ENCODE peak calls at places on chromosomes 6 and 20, in four cellular contexts. One of them, this sample, is unnamed.

GRCh38 chr6:165742047-165742446 is 79.0 kb upstream of the PDE10A start:
- DNase-seq in heart right ventricle: no peak
- DNase-seq in CD8-positive, alpha-beta memory T cell: no peak
- DNase-seq in hepatocyte: no peak
- DNase-seq in this sample: no peak

GRCh38 chr20:43955244-43956191 is 40.9 kb downstream of the TOX2 start:
- DNase-seq in CD8-positive, alpha-beta memory T cell: peak; percentile 27
- DNase-seq in hepatocyte: no peak
- DNase-seq in heart right ventricle: no peak
- DNase-seq in this sample: no peak

GRCh38 chr6:142474446-142475289 is 172.9 kb downstream of the ADGRG6 start:
- DNase-seq in hepatocyte: peak; percentile 82
- DNase-seq in CD8-positive, alpha-beta memory T cell: peak; percentile 37
- DNase-seq in heart right ventricle: no peak
- DNase-seq in this sample: peak; percentile 68

GRCh38 chr6:34378470-34378869 is 14.0 kb downstream of the NUDT3 start:
- DNase-seq in hepatocyte: no peak
- DNase-seq in CD8-positive, alpha-beta memory T cell: no peak
- DNase-seq in heart right ventricle: no peak
- DNase-seq in this sample: no peak

GRCh38 chr20:36228809-36229208 is 7.5 kb upstream of the AAR2 start:
- DNase-seq in heart right ventricle: no peak
- DNase-seq in CD8-positive, alpha-beta memory T cell: no peak
- DNase-seq in hepatocyte: no peak
- DNase-seq in this sample: no peak

GRCh38 chr20:7196481-7196880 is 429.0 kb downstream of the BMP2 start:
- DNase-seq in heart right ventricle: no peak
- DNase-seq in CD8-positive, alpha-beta memory T cell: no peak
- DNase-seq in hepatocyte: no peak
- DNase-seq in this sample: no peak

GRCh38 chr20:10578607-10579006 is 95.2 kb downstream of the JAG1 start:
- DNase-seq in heart right ventricle: no peak
- DNase-seq in hepatocyte: no peak
- DNase-seq in CD8-positive, alpha-beta memory T cell: no peak
- DNase-seq in this sample: no peak

GRCh38 chr20:58892932-58893224 is 40.4 kb downstream of the GNAS start:
- DNase-seq in hepatocyte: no peak
- DNase-seq in CD8-positive, alpha-beta memory T cell: no peak
- DNase-seq in heart right ventricle: no peak
- DNase-seq in this sample: no peak

GRCh38 chr6:93341900-93342613 is 77.3 kb downstream of the EPHA7 start:
- DNase-seq in CD8-positive, alpha-beta memory T cell: no peak
- DNase-seq in heart right ventricle: no peak
- DNase-seq in hepatocyte: no peak
- DNase-seq in this sample: no peak

GRCh38 chr6:33911488-33911887 is 107.7 kb upstream of the MLN start:
- DNase-seq in CD8-positive, alpha-beta memory T cell: no peak
- DNase-seq in heart right ventricle: no peak
- DNase-seq in hepatocyte: no peak
- DNase-seq in this sample: no peak

GRCh38 chr6:165574770-165575549 is 88.1 kb downstream of the PDE10A start:
- DNase-seq in heart right ventricle: no peak
- DNase-seq in CD8-positive, alpha-beta memory T cell: no peak
- DNase-seq in hepatocyte: no peak
- DNase-seq in this sample: no peak

GRCh38 chr6:25112207-25112874 is 166.8 kb upstream of the CARMIL1 start:
- DNase-seq in hepatocyte: no peak
- DNase-seq in heart right ventricle: no peak
- DNase-seq in CD8-positive, alpha-beta memory T cell: no peak
- DNase-seq in this sample: no peak

GRCh38 chr6:137848672-137849071 is 18.4 kb upstream of the TNFAIP3 start:
- DNase-seq in hepatocyte: no peak
- DNase-seq in heart right ventricle: no peak
- DNase-seq in CD8-positive, alpha-beta memory T cell: no peak
- DNase-seq in this sample: no peak

GRCh38 chr6:63573140-63573898 is 1.0 kb downstream of the LOC128125822 start:
- DNase-seq in hepatocyte: peak; percentile 83
- DNase-seq in heart right ventricle: peak; percentile 70
- DNase-seq in CD8-positive, alpha-beta memory T cell: peak; percentile 74
- DNase-seq in this sample: no peak

GRCh38 chr20:60867589-60867988 is 384.5 kb upstream of the CDH4 start:
- DNase-seq in hepatocyte: no peak
- DNase-seq in heart right ventricle: no peak
- DNase-seq in CD8-positive, alpha-beta memory T cell: no peak
- DNase-seq in this sample: no peak

GRCh38 chr6:38604700-38605099 is 35.0 kb downstream of the BTBD9 start:
- DNase-seq in heart right ventricle: no peak
- DNase-seq in CD8-positive, alpha-beta memory T cell: no peak
- DNase-seq in hepatocyte: no peak
- DNase-seq in this sample: no peak

GRCh38 chr6:38146021-38146657 is 326.6 kb downstream of the ZFAND3 start:
- DNase-seq in hepatocyte: no peak
- DNase-seq in CD8-positive, alpha-beta memory T cell: no peak
- DNase-seq in heart right ventricle: no peak
- DNase-seq in this sample: no peak

GRCh38 chr20:20366896-20367680 is 816 bp upstream of the INSM1 start:
- DNase-seq in hepatocyte: no peak
- DNase-seq in CD8-positive, alpha-beta memory T cell: no peak
- DNase-seq in heart right ventricle: no peak
- DNase-seq in this sample: no peak

GRCh38 chr6:70103798-70104197 is 199.1 kb downstream of the COL9A1 start:
- DNase-seq in heart right ventricle: no peak
- DNase-seq in CD8-positive, alpha-beta memory T cell: peak; percentile 1
- DNase-seq in hepatocyte: no peak
- DNase-seq in this sample: no peak

GRCh38 chr20:53943522-53944291 is 126.7 kb downstream of the BCAS1 start:
- DNase-seq in CD8-positive, alpha-beta memory T cell: peak; percentile 38
- DNase-seq in hepatocyte: no peak
- DNase-seq in heart right ventricle: peak; percentile 28
- DNase-seq in this sample: no peak

GRCh38 chr6:160934157-160934556 is 57.4 kb upstream of the MAP3K4 start:
- DNase-seq in heart right ventricle: no peak
- DNase-seq in CD8-positive, alpha-beta memory T cell: no peak
- DNase-seq in hepatocyte: no peak
- DNase-seq in this sample: no peak

GRCh38 chr6:4220619-4221018 is 85.2 kb upstream of the ECI2 start:
- DNase-seq in hepatocyte: no peak
- DNase-seq in heart right ventricle: no peak
- DNase-seq in CD8-positive, alpha-beta memory T cell: no peak
- DNase-seq in this sample: no peak

GRCh38 chr6:100458841-100459154 is 5.9 kb downstream of the SIM1 start:
- DNase-seq in CD8-positive, alpha-beta memory T cell: no peak
- DNase-seq in heart right ventricle: no peak
- DNase-seq in hepatocyte: no peak
- DNase-seq in this sample: no peak

GRCh38 chr6:55704421-55704820 is 125.4 kb upstream of the HMGCLL1 start:
- DNase-seq in heart right ventricle: no peak
- DNase-seq in CD8-positive, alpha-beta memory T cell: no peak
- DNase-seq in hepatocyte: no peak
- DNase-seq in this sample: no peak

GRCh38 chr6:151630991-151631655 is 137.3 kb downstream of the CCDC170 start:
- DNase-seq in CD8-positive, alpha-beta memory T cell: no peak
- DNase-seq in heart right ventricle: no peak
- DNase-seq in hepatocyte: peak; percentile 7
- DNase-seq in this sample: no peak

GRCh38 chr6:14278436-14278835 is 160.9 kb downstream of the CD83 start:
- DNase-seq in heart right ventricle: no peak
- DNase-seq in hepatocyte: no peak
- DNase-seq in CD8-positive, alpha-beta memory T cell: no peak
- DNase-seq in this sample: no peak

GRCh38 chr6:125294925-125295324 is 6.8 kb downstream of the HDDC2 start:
- DNase-seq in heart right ventricle: peak; percentile 37
- DNase-seq in hepatocyte: no peak
- DNase-seq in CD8-positive, alpha-beta memory T cell: no peak
- DNase-seq in this sample: no peak

GRCh38 chr20:50372770-50373088 is 137.5 kb upstream of the PTPN1 start:
- DNase-seq in hepatocyte: peak; percentile 45
- DNase-seq in CD8-positive, alpha-beta memory T cell: no peak
- DNase-seq in heart right ventricle: no peak
- DNase-seq in this sample: no peak

GRCh38 chr20:29408034-29408695 is 1849.3 kb upstream of the DEFB115 start:
- DNase-seq in heart right ventricle: no peak
- DNase-seq in CD8-positive, alpha-beta memory T cell: no peak
- DNase-seq in hepatocyte: peak; percentile 11
- DNase-seq in this sample: no peak

GRCh38 chr6:144797881-144798589 is 512.9 kb downstream of the UTRN start:
- DNase-seq in CD8-positive, alpha-beta memory T cell: no peak
- DNase-seq in hepatocyte: no peak
- DNase-seq in heart right ventricle: no peak
- DNase-seq in this sample: no peak

GRCh38 chr20:33810885-33811762 is at the start of gene CHMP4B:
- DNase-seq in heart right ventricle: peak; percentile 99
- DNase-seq in hepatocyte: peak; percentile 100
- DNase-seq in CD8-positive, alpha-beta memory T cell: peak; percentile 99
- DNase-seq in this sample: peak; percentile 89
- H3K27ac ChIP-seq in heart right ventricle: peak within 1 kb of the TSS; percentile 99
- H3K27ac ChIP-seq in hepatocyte: peak within 1 kb of the TSS; percentile 99
- H3K27ac ChIP-seq in CD8-positive, alpha-beta memory T cell: peak within 1 kb of the TSS; percentile 85
- H3K27ac ChIP-seq in this sample: no peak within 1 kb of the TSS

GRCh38 chr6:36725581-36725980 is 28.0 kb downstream of the RAB44 start:
- DNase-seq in hepatocyte: no peak
- DNase-seq in heart right ventricle: no peak
- DNase-seq in CD8-positive, alpha-beta memory T cell: no peak
- DNase-seq in this sample: no peak
- H3K4me1 ChIP-seq in hepatocyte: no peaks in the 10 kb centered on the region
- H3K4me1 ChIP-seq in heart right ventricle: peaks cover 18% of the 10 kb centered on the region
- H3K4me1 ChIP-seq in CD8-positive, alpha-beta memory T cell: no peaks in the 10 kb centered on the region
- H3K4me1 ChIP-seq in this sample: no peaks in the 10 kb centered on the region

DNA sequence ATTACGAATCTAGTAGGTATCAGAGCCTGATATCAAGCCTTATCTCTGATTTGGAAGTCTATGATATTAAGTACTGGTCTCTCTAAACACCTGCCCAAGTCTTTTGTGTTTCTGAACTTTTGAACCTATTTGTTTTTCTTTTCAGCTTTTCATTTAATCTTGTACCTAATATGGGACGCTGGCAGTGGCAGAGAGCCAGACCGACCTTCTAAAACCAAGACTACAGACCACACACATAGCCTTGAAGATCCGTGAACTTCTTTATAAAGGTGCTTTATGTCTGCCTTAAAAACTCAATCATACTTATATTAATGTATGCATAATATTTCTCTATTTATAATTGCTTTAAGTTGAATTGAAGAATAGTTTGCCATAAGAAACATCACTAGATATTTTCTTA is 12.6 kb upstream of the PTCHD4 start:
- DNase-seq in CD8-positive, alpha-beta memory T cell: no peak
- DNase-seq in heart right ventricle: no peak
- DNase-seq in hepatocyte: no peak
- DNase-seq in this sample: no peak
- H3K36me3 ChIP-seq in CD8-positive, alpha-beta memory T cell: no peaks in the 10 kb centered on the region
- H3K36me3 ChIP-seq in heart right ventricle: no peaks in the 10 kb centered on the region
- H3K36me3 ChIP-seq in hepatocyte: no peaks in the 10 kb centered on the region
- H3K36me3 ChIP-seq in this sample: no peaks in the 10 kb centered on the region

GRCh38 chr6:10398439-10399218 is 16.2 kb downstream of the TFAP2A start:
- DNase-seq in heart right ventricle: no peak
- DNase-seq in hepatocyte: no peak
- DNase-seq in CD8-positive, alpha-beta memory T cell: no peak
- DNase-seq in this sample: no peak

GRCh38 chr6:10396775-10397174 is 18.1 kb downstream of the TFAP2A start:
- DNase-seq in heart right ventricle: no peak
- DNase-seq in hepatocyte: no peak
- DNase-seq in CD8-positive, alpha-beta memory T cell: no peak
- DNase-seq in this sample: no peak

GRCh38 chr6:10399451-10399850 is 15.4 kb downstream of the TFAP2A start:
- DNase-seq in heart right ventricle: no peak
- DNase-seq in hepatocyte: no peak
- DNase-seq in CD8-positive, alpha-beta memory T cell: no peak
- DNase-seq in this sample: no peak

GRCh38 chr6:10395946-10396577 is 18.8 kb downstream of the TFAP2A start:
- DNase-seq in heart right ventricle: no peak
- DNase-seq in CD8-positive, alpha-beta memory T cell: no peak
- DNase-seq in hepatocyte: no peak
- DNase-seq in this sample: no peak

DNA sequence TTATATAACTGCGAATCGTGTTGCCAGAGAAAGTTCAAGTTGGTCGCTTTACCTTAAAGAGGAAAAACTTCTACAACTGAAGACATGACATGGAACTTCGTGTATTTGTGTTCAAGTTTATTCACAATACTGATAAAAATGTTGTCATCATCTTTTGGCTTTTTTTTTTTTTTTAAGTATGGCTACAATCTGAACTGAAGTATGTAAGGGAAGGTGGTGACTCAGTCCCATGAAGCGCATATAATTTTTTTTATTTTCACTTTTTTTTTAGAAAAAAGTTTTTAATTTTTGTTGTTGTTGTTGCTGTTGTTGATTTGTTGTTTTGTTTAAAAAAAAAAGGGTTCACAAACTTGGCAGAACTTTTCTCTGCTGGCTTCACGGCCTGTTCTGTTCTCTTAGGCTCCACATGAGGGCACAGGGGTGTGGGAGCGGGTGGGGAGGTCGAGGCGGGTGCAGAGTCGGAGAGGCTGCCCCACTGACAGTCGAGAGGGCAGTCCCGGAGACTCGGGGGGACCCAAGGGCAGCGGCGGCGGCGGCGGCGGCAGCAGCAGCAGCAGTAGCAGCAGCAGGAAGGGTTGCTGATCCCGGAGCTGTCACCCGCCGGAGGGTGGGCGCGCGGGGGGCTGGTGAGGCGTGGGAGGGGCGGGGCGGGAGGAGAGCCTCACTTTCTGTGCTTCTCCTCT is 17.0 kb downstream of the TFAP2A start:
- DNase-seq in heart right ventricle: no peak
- DNase-seq in CD8-positive, alpha-beta memory T cell: no peak
- DNase-seq in hepatocyte: no peak
- DNase-seq in this sample: no peak
- H3K27ac ChIP-seq in heart right ventricle: no peak overlapping the region
- H3K27ac ChIP-seq in CD8-positive, alpha-beta memory T cell: no peak overlapping the region
- H3K27ac ChIP-seq in hepatocyte: peak overlapping the region; percentile 6
- H3K27ac ChIP-seq in this sample: no peak overlapping the region

GRCh38 chr6:119312441-119312840 is 37.1 kb downstream of the MAN1A1 start:
- DNase-seq in hepatocyte: no peak
- DNase-seq in heart right ventricle: no peak
- DNase-seq in CD8-positive, alpha-beta memory T cell: no peak
- DNase-seq in this sample: no peak
- H3K4me1 ChIP-seq in hepatocyte: peaks cover 13% of the 10 kb centered on the region
- H3K4me1 ChIP-seq in heart right ventricle: peaks cover 64% of the 10 kb centered on the region
- H3K4me1 ChIP-seq in CD8-positive, alpha-beta memory T cell: peaks cover 50% of the 10 kb centered on the region
- H3K4me1 ChIP-seq in this sample: no peaks in the 10 kb centered on the region

DNA sequence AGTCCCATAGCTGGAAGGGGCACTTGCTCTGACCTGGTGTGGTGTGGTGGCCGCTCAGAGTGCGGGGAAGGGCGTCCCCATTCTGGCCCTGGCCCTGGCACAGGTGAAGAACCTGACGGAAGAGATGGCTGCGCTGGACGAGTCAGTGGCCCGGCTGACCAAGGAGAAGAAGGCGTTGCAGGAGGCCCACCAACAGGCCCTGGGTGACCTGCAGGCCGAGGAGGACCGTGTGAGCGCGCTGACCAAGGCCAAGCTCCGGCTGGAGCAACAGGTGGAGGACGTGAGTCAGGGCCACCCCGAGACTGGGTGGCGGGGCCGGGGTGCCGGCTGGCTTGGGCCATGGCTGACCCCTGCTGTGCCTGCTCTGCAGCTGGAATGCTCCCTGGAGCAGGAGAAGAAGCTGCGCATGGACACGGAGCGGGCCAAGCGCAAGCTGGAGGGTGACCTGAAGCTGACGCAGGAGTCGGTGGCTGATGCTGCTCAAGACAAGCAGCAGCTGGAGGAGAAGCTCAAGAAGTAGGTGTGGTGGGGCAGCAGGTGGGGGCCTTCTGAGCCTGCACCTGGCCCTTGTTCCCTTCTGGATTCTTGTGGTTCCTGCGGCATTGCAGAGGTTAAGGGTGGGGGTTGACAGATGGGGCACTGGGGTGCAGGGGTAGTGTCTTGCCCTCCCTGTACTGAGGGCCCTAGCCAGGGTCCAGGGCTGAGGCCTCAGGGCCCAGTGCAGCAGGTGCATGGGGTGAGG is 40.7 kb downstream of the MYH7B start:
- DNase-seq in CD8-positive, alpha-beta memory T cell: no peak
- DNase-seq in heart right ventricle: no peak
- DNase-seq in hepatocyte: no peak
- DNase-seq in this sample: no peak
- H3K36me3 ChIP-seq in CD8-positive, alpha-beta memory T cell: peaks cover 5% of the 10 kb centered on the region
- H3K36me3 ChIP-seq in heart right ventricle: peaks cover 13% of the 10 kb centered on the region
- H3K36me3 ChIP-seq in hepatocyte: no peaks in the 10 kb centered on the region
- H3K36me3 ChIP-seq in this sample: peaks cover 18% of the 10 kb centered on the region